ENCODE peak calls at places on chromosome 17, in eight cellular contexts. O, C, Q, W, S, R, U and M are unnamed samples.

GRCh38 chr17:927611-928461 is 51.7 kb downstream of the NXN start:
- DNase-seq in C (no peak), S (peak), Q (no peak), R (peak), O (no peak), U (peak), W (peak), M (peak)

GRCh38 chr17:28811594-28812135 is 30.9 kb downstream of the FAM222B start:
- DNase-seq in W (no peak), Q (peak), C (no peak), U (peak), S (peak), O (no peak), R (peak), M (no peak)

GRCh38 chr17:44102845-44103622 is 20.4 kb downstream of the HDAC5 start:
- DNase-seq in W (no peak), R (peak), Q (no peak), O (no peak), S (no peak), C (no peak), U (no peak), M (no peak)

GRCh38 chr17:57400648-57401047 is 144.3 kb downstream of the MSI2 start:
- DNase-seq in R (peak), C (no peak), W (no peak), Q (peak), U (no peak), O (no peak), S (no peak), M (no peak)

GRCh38 chr17:80145076-80146075 is 1.6 kb downstream of the EIF4A3 start:
- DNase-seq in O (no peak), W (peak), Q (no peak), R (peak), U (no peak), S (peak), C (no peak), M (no peak)

GRCh38 chr17:38749222-38750043 is 1.3 kb upstream of the PCGF2 start:
- DNase-seq in U (peak), O (peak), W (peak), Q (peak), C (no peak), S (peak), R (peak), M (peak)

GRCh38 chr17:958712-959451 is 20.7 kb downstream of the NXN start:
- DNase-seq in U (no peak), W (no peak), C (no peak), Q (no peak), S (no peak), R (no peak), O (peak), M (no peak)

GRCh38 chr17:17512866-17513265 is 16.7 kb upstream of the RASD1 start:
- DNase-seq in R (no peak), W (no peak), U (no peak), O (peak), C (no peak), Q (no peak), S (no peak), M (no peak)

GRCh38 chr17:83091257-83092141 is 12.1 kb downstream of the METRNL start:
- DNase-seq in U (no peak), W (peak), S (no peak), R (peak), C (no peak), Q (no peak), O (peak), M (peak)

GRCh38 chr17:27473748-27474609 is 17.7 kb downstream of the KSR1 start:
- DNase-seq in C (peak), S (no peak), Q (peak), R (no peak), O (no peak), U (no peak), W (no peak), M (peak)

GRCh38 chr17:22303096-22303495 is 610.8 kb downstream of the KCNJ18 start:
- DNase-seq in W (no peak), U (no peak), S (no peak), C (no peak), Q (no peak), O (no peak), R (no peak), M (no peak)

GRCh38 chr17:15451681-15452080 is 15.7 kb downstream of the CDRT4 start:
- DNase-seq in Q (no peak), U (no peak), R (no peak), S (no peak), C (no peak), W (no peak), O (no peak), M (peak)

GRCh38 chr17:46063239-46063638 is 64.2 kb downstream of the STH start:
- DNase-seq in W (no peak), S (peak), U (peak), O (no peak), R (peak), C (no peak), Q (no peak), M (no peak)

GRCh38 chr17:77329741-77330531 is 189.2 kb downstream of the SEC14L1 start:
- DNase-seq in W (peak), S (no peak), U (no peak), R (no peak), O (peak), Q (peak), C (no peak), M (no peak)

GRCh38 chr17:10197721-10198508 is 491 bp downstream of the GAS7 start:
- DNase-seq in R (no peak), C (no peak), O (peak), Q (no peak), S (no peak), U (no peak), W (peak), M (no peak)

DNA sequence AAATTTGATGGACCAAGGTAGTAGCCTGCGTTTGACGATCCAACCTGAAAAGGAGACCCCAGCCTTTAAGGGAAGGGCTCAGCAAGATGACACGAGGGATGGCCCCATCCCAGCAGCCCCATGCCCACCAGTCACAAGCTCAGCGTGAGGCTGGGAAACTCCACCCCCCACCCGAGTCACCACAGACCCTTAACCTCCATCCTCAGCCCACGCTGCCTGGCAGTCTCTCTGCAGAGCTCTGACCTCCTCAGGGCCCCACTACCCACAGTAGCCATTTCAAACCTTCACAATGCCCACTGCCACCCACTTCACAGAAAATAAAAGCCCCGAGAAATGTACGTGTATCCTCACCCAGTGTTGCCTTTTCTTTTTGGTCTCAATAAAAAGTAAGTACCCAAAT is 18.7 kb downstream of the USP36 start:
- DNase-seq in W (no peak), U (no peak), Q (no peak), R (no peak), S (no peak), C (no peak), O (no peak), M (no peak)
- H3K4me3 ChIP-seq in W (no peak), U (no peak), Q (no peak), R (no peak), S (no peak), C (no peak), O (no peak), M (no peak)

GRCh38 chr17:75721463-75722011 is 278 bp downstream of the ITGB4 start:
- DNase-seq in U (no peak), S (no peak), R (no peak), W (no peak), Q (no peak), C (no peak), O (no peak), M (no peak)

GRCh38 chr17:75722542-75723095 is 1.4 kb downstream of the ITGB4 start:
- DNase-seq in S (no peak), U (no peak), R (no peak), O (no peak), W (no peak), Q (no peak), C (no peak), M (no peak)

GRCh38 chr17:75720656-75721462 is at the start of gene ITGB4:
- DNase-seq in Q (peak), O (no peak), S (peak), R (peak), W (no peak), U (no peak), C (peak), M (peak)

GRCh38 chr17:75723201-75723930 is 2.1 kb downstream of the ITGB4 start:
- DNase-seq in O (no peak), U (no peak), W (no peak), R (peak), Q (no peak), C (no peak), S (peak), M (no peak)

DNA sequence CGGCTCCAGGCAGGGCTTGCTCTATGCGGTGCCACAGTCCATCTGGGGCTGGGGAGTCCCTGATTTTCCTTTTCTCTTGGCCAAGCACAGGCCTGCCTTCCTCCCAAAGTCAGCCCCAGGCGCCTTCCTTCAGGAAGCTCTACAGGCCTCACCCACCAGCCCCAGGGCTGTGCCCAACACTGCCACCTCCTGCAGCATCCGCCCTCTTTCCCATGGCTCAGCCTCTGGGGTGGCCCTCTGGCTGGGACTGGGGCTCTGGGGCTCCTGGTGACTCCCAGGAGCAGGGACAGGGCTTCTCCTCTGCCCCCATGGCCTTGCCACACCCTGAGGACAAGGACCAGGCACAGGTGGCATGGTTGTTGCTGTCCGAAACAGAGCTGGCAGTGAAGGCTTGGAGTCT is 817 bp downstream of the ITGB4 start:
- DNase-seq in W (no peak), C (no peak), R (peak), Q (no peak), U (no peak), S (no peak), O (no peak), M (no peak)
- H3K4me3 ChIP-seq in W (no peak), C (no peak), R (peak), Q (no peak), U (no peak), S (peak), O (no peak), M (peak)

DNA sequence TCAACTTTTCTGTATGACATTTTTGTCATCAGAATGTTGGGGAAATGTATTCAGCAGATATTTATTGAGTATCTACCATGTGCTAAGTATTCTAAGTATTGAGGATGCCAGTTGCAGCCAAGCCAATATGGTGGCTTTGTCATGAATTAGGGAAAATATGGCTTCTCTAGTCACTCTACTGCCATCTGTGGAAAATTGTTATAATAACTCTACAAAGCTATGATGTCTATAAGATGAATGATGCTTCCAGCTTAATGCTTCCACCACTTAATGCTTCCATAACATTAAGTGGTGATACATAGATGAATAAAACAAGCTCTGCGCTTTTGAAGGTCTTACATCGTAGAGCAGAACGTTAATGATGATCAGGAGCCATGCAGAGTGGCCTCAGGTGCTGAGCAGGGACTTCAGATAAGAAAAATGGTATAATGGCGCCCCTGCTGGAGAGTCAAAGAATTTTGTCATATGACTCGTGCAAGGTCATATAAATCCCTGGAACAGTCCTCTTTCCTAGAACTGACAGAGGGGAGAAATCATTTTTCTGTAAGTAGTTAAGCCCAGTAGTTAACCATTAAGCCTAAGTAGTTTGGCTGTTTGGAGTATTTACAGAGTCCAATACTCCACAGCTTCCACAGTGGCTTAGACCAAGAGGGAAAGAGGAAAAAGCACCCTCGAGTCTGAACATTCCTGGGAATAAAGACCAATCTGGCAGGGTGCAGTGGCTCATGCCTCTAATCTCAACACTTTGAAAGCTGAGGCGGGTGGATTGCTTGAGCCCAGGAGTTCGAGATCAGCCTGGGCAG is 2.7 kb upstream of the TMIGD1 start:
- DNase-seq in O (no peak), S (peak), Q (peak), R (peak), W (peak), C (peak), U (peak), M (no peak)
- H3K4me3 ChIP-seq in O (no peak), S (no peak), Q (peak), R (no peak), W (no peak), C (no peak), U (no peak), M (no peak)

DNA sequence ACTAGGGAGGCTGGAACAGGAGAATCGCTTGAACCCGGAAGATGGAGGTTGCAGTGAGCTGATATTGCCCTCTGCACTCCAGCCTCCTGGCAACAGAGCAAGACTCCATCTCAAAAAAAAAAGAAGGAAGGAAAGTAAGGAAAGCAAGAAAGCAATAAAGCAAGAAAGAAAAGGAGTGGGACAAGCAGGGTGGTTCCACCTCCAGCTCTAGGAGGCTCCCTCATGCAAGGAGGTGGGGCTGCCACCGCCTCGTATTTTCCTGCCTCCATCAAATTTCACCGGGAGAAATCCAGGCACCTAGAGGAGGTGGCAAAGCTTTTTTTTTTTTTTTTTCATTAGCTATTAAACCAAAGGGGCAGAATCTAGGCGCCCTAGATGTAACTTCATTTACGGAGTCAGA is 1.0 kb downstream of the CYB561 start:
- DNase-seq in O (no peak), W (no peak), S (no peak), U (no peak), Q (no peak), C (no peak), R (no peak), M (no peak)
- H3K4me3 ChIP-seq in O (no peak), W (no peak), S (peak), U (peak), Q (no peak), C (peak), R (peak), M (no peak)

GRCh38 chr17:48873212-48873611 is 19.4 kb upstream of the ATP5MC1 start:
- DNase-seq in R (no peak), Q (no peak), C (no peak), O (no peak), W (no peak), S (no peak), U (no peak), M (no peak)
- H3K4me3 ChIP-seq in R (no peak), Q (no peak), C (no peak), O (no peak), W (no peak), S (no peak), U (no peak), M (no peak)

GRCh38 chr17:14428640-14429029 is 127.8 kb downstream of the HS3ST3B1 start:
- DNase-seq in W (no peak), S (no peak), C (no peak), R (no peak), O (no peak), Q (no peak), U (no peak), M (no peak)
- H3K4me3 ChIP-seq in W (no peak), S (no peak), C (no peak), R (no peak), O (no peak), Q (no peak), U (no peak), M (no peak)

GRCh38 chr17:73194514-73195222 is 1.8 kb downstream of the COG1 start:
- DNase-seq in W (no peak), O (no peak), Q (no peak), R (peak), S (no peak), U (peak), C (no peak), M (no peak)
- H3K4me3 ChIP-seq in W (no peak), O (no peak), Q (no peak), R (no peak), S (no peak), U (no peak), C (no peak), M (no peak)

GRCh38 chr17:4900231-4901107 is 1.1 kb downstream of the C17orf107 start:
- DNase-seq in C (peak), S (no peak), R (no peak), U (no peak), O (no peak), W (no peak), Q (no peak), M (no peak)

GRCh38 chr17:4902540-4902939 is 358 bp downstream of the CHRNE start:
- DNase-seq in C (no peak), R (no peak), Q (peak), S (no peak), W (no peak), U (no peak), O (peak), M (no peak)

GRCh38 chr17:4901108-4901647 is 1.7 kb downstream of the CHRNE start:
- DNase-seq in C (no peak), U (no peak), W (no peak), O (no peak), R (no peak), S (no peak), Q (no peak), M (no peak)

GRCh38 chr17:4901648-4902344 is 1.1 kb downstream of the CHRNE start:
- DNase-seq in R (no peak), S (no peak), U (no peak), Q (no peak), O (peak), W (peak), C (peak), M (no peak)

GRCh38 chr17:4903051-4903818 is at the start of gene CHRNE:
- DNase-seq in Q (peak), C (peak), O (peak), W (peak), U (peak), S (peak), R (peak), M (peak)
- H3K4me3 ChIP-seq in Q (peak), C (no peak), O (no peak), W (peak), U (no peak), S (no peak), R (no peak), M (no peak)

DNA sequence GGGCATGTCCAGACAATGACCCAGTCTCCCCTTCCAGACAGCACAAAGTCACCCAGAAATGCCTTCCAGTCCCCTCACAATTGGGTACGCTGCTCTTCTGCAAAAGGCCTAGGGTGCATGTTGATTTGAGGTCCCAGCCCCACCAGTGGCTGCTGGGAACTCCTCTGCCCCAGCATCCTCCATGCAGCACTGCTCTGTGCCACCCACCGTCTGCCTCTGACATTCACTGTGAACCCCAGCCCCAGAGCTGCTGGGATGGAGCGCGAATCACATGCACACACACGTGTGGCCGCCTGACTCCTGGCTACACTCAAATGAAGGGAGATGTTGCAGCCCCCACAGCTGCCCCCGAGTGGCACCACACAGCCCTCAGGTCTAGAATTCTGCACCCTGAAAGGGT is 1.2 kb upstream of the C17orf113 start:
- DNase-seq in S (no peak), R (no peak), Q (no peak), O (no peak), W (no peak), U (no peak), C (no peak), M (no peak)
- H3K4me3 ChIP-seq in S (no peak), R (no peak), Q (no peak), O (no peak), W (no peak), U (no peak), C (no peak), M (no peak)